ENCODE peak calls at places on chromosomes 5 and 9, in nine cellular contexts. One of them, this sample, is unnamed.

GRCh38 chr5:172282277-172283019 is 1.1 kb downstream of the UBTD2 start:
- DNase-seq in GM06990: no peak
- DNase-seq in NCI-H1092: no peak
- DNase-seq in neural progenitor cell: no peak
- DNase-seq in GM20000: no peak
- DNase-seq in T follicular helper cell: no peak
- DNase-seq in foreskin fibroblast: peak; percentile 56
- DNase-seq in GM03348: peak; percentile 38
- DNase-seq in HFFc6: peak; percentile 54
- DNase-seq in this sample: peak; percentile 27

GRCh38 chr9:113701741-113702422 is 174.2 kb upstream of the ZNF618 start:
- DNase-seq in GM06990: no peak
- DNase-seq in NCI-H1092: no peak
- DNase-seq in neural progenitor cell: no peak
- DNase-seq in GM20000: no peak
- DNase-seq in T follicular helper cell: no peak
- DNase-seq in foreskin fibroblast: peak; percentile 63
- DNase-seq in GM03348: peak; percentile 61
- DNase-seq in HFFc6: no peak
- DNase-seq in this sample: no peak

GRCh38 chr9:76615149-76615548 is 149.1 kb upstream of the PCA3 start:
- DNase-seq in GM06990: no peak
- DNase-seq in NCI-H1092: no peak
- DNase-seq in neural progenitor cell: no peak
- DNase-seq in GM20000: no peak
- DNase-seq in T follicular helper cell: no peak
- DNase-seq in foreskin fibroblast: no peak
- DNase-seq in GM03348: no peak
- DNase-seq in HFFc6: no peak
- DNase-seq in this sample: no peak

GRCh38 chr9:76677481-76678055 is 86.7 kb upstream of the PCA3 start:
- DNase-seq in GM06990: no peak
- DNase-seq in NCI-H1092: peak; percentile 39
- DNase-seq in neural progenitor cell: no peak
- DNase-seq in GM20000: no peak
- DNase-seq in T follicular helper cell: no peak
- DNase-seq in foreskin fibroblast: peak; percentile 34
- DNase-seq in GM03348: no peak
- DNase-seq in HFFc6: no peak
- DNase-seq in this sample: peak; percentile 69

GRCh38 chr5:95620870-95621838 is 1.3 kb downstream of the GPR150 start:
- DNase-seq in GM06990: peak; percentile 69
- DNase-seq in NCI-H1092: peak; percentile 6
- DNase-seq in neural progenitor cell: peak; percentile 75
- DNase-seq in GM20000: peak; percentile 71
- DNase-seq in T follicular helper cell: peak; percentile 20
- DNase-seq in foreskin fibroblast: peak; percentile 64
- DNase-seq in GM03348: peak; percentile 49
- DNase-seq in HFFc6: no peak
- DNase-seq in this sample: peak; percentile 10

GRCh38 chr5:69271376-69271775 is 36.7 kb downstream of the CDK7 start:
- DNase-seq in GM06990: no peak
- DNase-seq in NCI-H1092: no peak
- DNase-seq in neural progenitor cell: no peak
- DNase-seq in GM20000: no peak
- DNase-seq in T follicular helper cell: no peak
- DNase-seq in foreskin fibroblast: peak; percentile 61
- DNase-seq in GM03348: no peak
- DNase-seq in HFFc6: peak; percentile 63
- DNase-seq in this sample: peak; percentile 29

GRCh38 chr5:107455111-107455544 is 215.6 kb downstream of the EFNA5 start:
- DNase-seq in GM06990: no peak
- DNase-seq in NCI-H1092: no peak
- DNase-seq in neural progenitor cell: peak; percentile 29
- DNase-seq in GM20000: no peak
- DNase-seq in T follicular helper cell: no peak
- DNase-seq in foreskin fibroblast: peak; percentile 57
- DNase-seq in GM03348: peak; percentile 18
- DNase-seq in HFFc6: no peak
- DNase-seq in this sample: peak; percentile 55

GRCh38 chr5:124592891-124593290 is 153.5 kb downstream of the ZNF608 start:
- DNase-seq in GM06990: no peak
- DNase-seq in NCI-H1092: no peak
- DNase-seq in neural progenitor cell: no peak
- DNase-seq in GM20000: no peak
- DNase-seq in T follicular helper cell: no peak
- DNase-seq in foreskin fibroblast: no peak
- DNase-seq in GM03348: no peak
- DNase-seq in HFFc6: no peak
- DNase-seq in this sample: no peak

This sample was measured in RPMI7951.